ENCODE peak calls at places on chromosome 9, in four cellular contexts. K, Y, M and S are unnamed samples.
A peak's percentile ranks its signal among the peaks of the same experiment; 100 is the strongest.

GRCh38 chr9:107161338-107161737 is 121.7 kb upstream of the RAD23B start:
- DNase-seq in K (no peak), Y (no peak), M (no peak), S (no peak)

GRCh38 chr9:35277649-35278359 is 116.0 kb downstream of the UNC13B start:
- DNase-seq in K (no peak), Y (no peak), M (no peak), S (peak; percentile 87)

GRCh38 chr9:128863647-128864046 is 18.1 kb downstream of the KYAT1 start:
- DNase-seq in K (peak; percentile 83), Y (peak; percentile 99), M (peak; percentile 13), S (peak; percentile 36)

GRCh38 chr9:137454145-137454505 is 5.0 kb downstream of the NSMF start:
- DNase-seq in K (peak; percentile 82), Y (peak; percentile 86), M (no peak), S (no peak)

GRCh38 chr9:90322296-90322695 is 320.3 kb downstream of the DIRAS2 start:
- DNase-seq in K (no peak), Y (no peak), M (no peak), S (peak; percentile 9)

GRCh38 chr9:109242751-109243150 is 75.7 kb upstream of the FRRS1L start:
- DNase-seq in K (no peak), Y (no peak), M (no peak), S (no peak)

GRCh38 chr9:130288393-130288792 is 22.8 kb downstream of the HMCN2 start:
- DNase-seq in K (no peak), Y (no peak), M (no peak), S (no peak)

GRCh38 chr9:121399883-121400607 is 30.0 kb upstream of the STOM start:
- DNase-seq in K (peak; percentile 42), Y (no peak), M (peak; percentile 26), S (peak; percentile 86)

GRCh38 chr9:107539427-107540154 is 50.0 kb upstream of the KLF4 start:
- DNase-seq in K (no peak), Y (no peak), M (no peak), S (no peak)

GRCh38 chr9:135718616-135719015 is 16.6 kb downstream of the KCNT1 start:
- DNase-seq in K (no peak), Y (no peak), M (no peak), S (peak; percentile 7)

GRCh38 chr9:8613346-8613825 is 813.8 kb upstream of the DMAC1 start:
- DNase-seq in K (no peak), Y (no peak), M (no peak), S (no peak)

GRCh38 chr9:20040991-20041606 is 252.3 kb upstream of the SLC24A2 start:
- DNase-seq in K (no peak), Y (no peak), M (no peak), S (no peak)
- TF ChIP-seq CHD1 in K (no peak), Y (no peak), M (no peak), S (no peak)

DNA sequence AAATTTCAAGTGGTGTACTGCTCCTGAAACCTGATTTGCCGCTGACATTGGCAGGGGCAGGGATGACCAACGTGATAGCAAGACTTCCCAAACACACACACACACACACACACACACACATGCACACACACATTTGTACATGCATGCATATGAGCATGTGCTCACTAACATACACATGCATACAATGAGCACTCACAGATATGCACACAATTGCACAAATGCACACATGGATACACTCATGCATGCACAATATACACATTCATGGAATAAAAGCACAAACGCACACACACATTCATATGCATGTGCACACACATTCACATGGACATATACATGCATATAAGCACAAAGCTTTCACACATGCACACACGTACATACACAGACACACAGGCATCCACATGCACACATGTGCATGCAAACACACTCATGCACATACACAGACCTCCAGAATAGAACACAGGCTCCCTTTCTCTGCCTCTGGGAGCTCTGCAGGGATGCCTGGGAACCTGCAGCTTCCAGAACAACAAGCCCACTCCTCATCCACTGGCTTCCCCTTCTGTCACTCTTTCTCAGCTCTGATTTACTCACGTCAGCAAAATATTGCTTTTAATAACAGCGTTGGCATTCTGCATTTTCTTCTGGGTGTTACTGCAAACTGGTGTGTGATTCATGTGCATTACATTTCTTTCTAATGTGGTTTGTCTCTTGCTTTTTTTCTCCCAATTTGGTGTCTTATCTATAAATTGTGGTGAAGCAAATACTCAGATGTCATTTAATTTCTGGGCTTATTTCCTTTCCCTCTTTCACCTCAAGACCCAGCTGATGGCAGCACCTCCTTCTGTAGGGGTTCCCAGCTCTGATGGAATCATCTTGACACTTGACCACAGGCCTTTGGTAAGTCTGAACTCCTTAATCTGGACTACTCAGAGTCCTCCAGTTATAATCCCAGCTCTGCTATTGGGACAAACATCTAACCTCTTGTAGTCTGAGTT is 180.9 kb upstream of the ZNF618 start:
- DNase-seq in K (no peak), Y (no peak), M (no peak), S (no peak)
- TF ChIP-seq POLR2A in K (no peak), Y (no peak), M (no peak), S (no peak)

GRCh38 chr9:133949486-133950061 is 42.5 kb downstream of the VAV2 start:
- DNase-seq in K (no peak), Y (no peak), M (no peak), S (no peak)
- TF ChIP-seq RFX5 in K (no peak), Y (no peak), M (no peak), S (no peak)

GRCh38 chr9:110671849-110672248 is 3.3 kb downstream of the MUSK start:
- DNase-seq in K (no peak), Y (no peak), M (no peak), S (no peak)
- TF ChIP-seq CHD1 in K (no peak), Y (no peak), M (no peak), S (no peak)

DNA sequence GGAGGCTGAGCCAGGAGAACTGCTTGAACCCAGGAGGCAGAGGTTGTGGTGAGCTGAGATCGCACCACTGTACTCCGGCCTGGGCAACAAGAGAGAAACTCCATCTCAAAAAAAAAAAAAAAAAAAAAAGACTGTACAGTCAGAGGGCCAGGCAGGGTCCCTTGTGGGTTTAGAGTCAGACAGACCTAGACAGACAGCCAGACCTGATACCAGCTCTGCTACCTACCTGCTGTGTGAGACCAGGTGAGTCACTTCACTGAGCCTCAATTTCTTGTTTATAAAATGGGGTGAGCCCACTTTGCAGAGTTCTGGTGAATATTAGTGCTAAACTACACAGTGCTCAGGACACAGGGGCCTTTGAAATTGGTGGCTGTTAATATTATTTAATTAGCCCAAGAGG is 19.7 kb downstream of the TRIM14 start:
- DNase-seq in K (no peak), Y (no peak), M (no peak), S (no peak)
- TF ChIP-seq POLR2A in K (no peak), Y (no peak), M (no peak), S (no peak)